ENCODE peak calls at places on chromosomes 7 and 10, in four cellular contexts. B, Y, U and S are unnamed samples.

GRCh38 chr10:55287346-55287745 is 486.3 kb upstream of the PCDH15 start:
- DNase-seq in B (no peak), Y (no peak), U (no peak), S (no peak)

GRCh38 chr10:28181478-28182096 is 121.3 kb downstream of the MPP7 start:
- DNase-seq in Y (no peak), U (no peak), B (no peak), S (no peak)

GRCh38 chr10:42969909-42970308 is 107.0 kb upstream of the RET start:
- DNase-seq in Y (no peak), B (no peak), U (no peak), S (no peak)

GRCh38 chr7:54544356-54545240 is 2.4 kb downstream of the VSTM2A start:
- DNase-seq in Y (peak), B (no peak), U (no peak), S (no peak)

GRCh38 chr10:13660545-13660920 is 73.8 kb downstream of the PRPF18 start:
- DNase-seq in Y (no peak), B (no peak), U (no peak), S (no peak)

GRCh38 chr7:107027208-107027607 is 17.3 kb upstream of the PRKAR2B start:
- DNase-seq in B (no peak), U (no peak), Y (no peak), S (no peak)

GRCh38 chr7:55254596-55255500 is 110.3 kb upstream of the LANCL2 start:
- DNase-seq in B (peak), Y (peak), U (peak), S (peak)

GRCh38 chr10:43998021-43998809 is 349.5 kb upstream of the ZNF32 start:
- DNase-seq in B (no peak), U (no peak), Y (no peak), S (no peak)

GRCh38 chr7:15341811-15342210 is 220.0 kb downstream of the AGMO start:
- DNase-seq in Y (no peak), U (no peak), B (no peak), S (no peak)

GRCh38 chr10:132520147-132520811 is 17.3 kb upstream of the INPP5A start:
- DNase-seq in U (no peak), B (no peak), Y (peak), S (no peak)

GRCh38 chr7:75866497-75867389 is 12.1 kb upstream of the RHBDD2 start:
- DNase-seq in U (peak), B (peak), Y (peak), S (peak)

GRCh38 chr7:79666472-79666871 is 213.0 kb upstream of the MAGI2 start:
- DNase-seq in Y (no peak), U (no peak), B (no peak), S (no peak)

GRCh38 chr10:22824984-22825383 is 102.9 kb upstream of the ARMC3 start:
- DNase-seq in Y (no peak), B (no peak), U (no peak), S (no peak)

GRCh38 chr7:90698616-90699015 is 102.5 kb downstream of the CDK14 start:
- DNase-seq in B (no peak), U (no peak), Y (no peak), S (no peak)

GRCh38 chr7:104956753-104957450 is 57.1 kb upstream of the KMT2E start:
- DNase-seq in U (no peak), B (no peak), Y (no peak), S (no peak)

GRCh38 chr7:85730016-85730415 is 543.2 kb upstream of the SEMA3D start:
- DNase-seq in Y (no peak), B (no peak), U (no peak), S (no peak)

GRCh38 chr7:45889367-45890067 is 1.2 kb downstream of the IGFBP1 start:
- DNase-seq in U (no peak), B (no peak), Y (no peak), S (no peak)

GRCh38 chr7:30929686-30930085 is 18.0 kb downstream of the AQP1 start:
- DNase-seq in U (no peak), B (no peak), Y (peak), S (no peak)